ENCODE peak calls at places on chromosomes 2 and 18, in ten cellular contexts. X is T-helper 2 cell; H is GM23248; E is activated CD4-positive, alpha-beta T cell treated with anti-CD3 and anti-CD28 coated beads, Interleukin-2, amount 10 ng/mL, durations not matched to agents 7 days and 5 days; I is psoas muscle; G is SK-N-DZ; W is stimulated activated naive CD8-positive, alpha-beta T cell treated with anti-CD3 and anti-CD28 coated beads, Interleukin-15, Interleukin-2, amounts not matched to agents 100 U/mL and 50 U/mL, for 24 hours; S is PC-3; V is KG1; M is hypothalamus. R is an unnamed sample.

GRCh38 chr18:75143851-75144250 is 65.1 kb downstream of the PTGR3 start:
- DNase-seq in G (no peak), W (no peak), E (no peak), H (no peak), V (no peak), X (no peak), S (no peak), M (no peak), I (no peak), R (no peak)

GRCh38 chr2:43080626-43081025 is 145.8 kb downstream of the ZFP36L2 start:
- DNase-seq in G (no peak), W (no peak), E (no peak), M (no peak), V (no peak), X (no peak), S (no peak), H (no peak), I (no peak), R (no peak)

GRCh38 chr2:73856214-73856613 is 27.5 kb downstream of the STAMBP start:
- DNase-seq in H (peak), X (no peak), E (no peak), S (no peak), I (no peak), W (no peak), G (no peak), M (no peak), V (no peak), R (no peak)

GRCh38 chr18:11991021-11991770 is 9.9 kb downstream of the IMPA2 start:
- DNase-seq in X (no peak), M (no peak), E (no peak), W (no peak), V (no peak), I (peak), S (no peak), G (no peak), H (no peak), R (no peak)

GRCh38 chr2:219272995-219273394 is 6.2 kb upstream of the DNAJB2 start:
- DNase-seq in E (no peak), G (no peak), H (no peak), I (no peak), S (peak), W (no peak), X (no peak), M (no peak), V (no peak), R (no peak)

GRCh38 chr18:58447342-58448190 is 181.3 kb downstream of the ALPK2 start:
- DNase-seq in E (no peak), G (no peak), M (no peak), S (no peak), I (no peak), X (no peak), H (peak), W (no peak), V (no peak), R (no peak)

GRCh38 chr18:48032876-48033769 is 102.7 kb upstream of the SMAD2 start:
- DNase-seq in M (no peak), V (no peak), I (no peak), E (no peak), H (peak), W (no peak), S (peak), G (no peak), X (no peak), R (no peak)

GRCh38 chr2:37877457-37878315 is 47.4 kb upstream of the RMDN2 start:
- DNase-seq in E (peak), S (peak), X (no peak), M (no peak), V (peak), H (peak), I (no peak), G (peak), W (no peak), R (peak)

GRCh38 chr18:55794288-55795052 is 206.5 kb upstream of the TCF4 start:
- DNase-seq in G (no peak), E (no peak), S (no peak), H (peak), V (no peak), W (no peak), M (no peak), X (no peak), I (no peak), R (no peak)

GRCh38 chr2:196294510-196294909 is 123.1 kb upstream of the STK17B start:
- DNase-seq in I (no peak), S (peak), E (no peak), M (no peak), G (no peak), W (no peak), X (no peak), H (peak), V (no peak), R (no peak)

GRCh38 chr18:524496-524895 is 24.0 kb upstream of the COLEC12 start:
- DNase-seq in G (no peak), M (no peak), W (no peak), X (no peak), H (peak), S (peak), V (no peak), I (no peak), E (no peak), R (no peak)

GRCh38 chr2:43212931-43213330 is 13.5 kb downstream of the ZFP36L2 start:
- DNase-seq in X (no peak), I (no peak), E (no peak), M (peak), W (no peak), G (no peak), V (peak), H (no peak), S (no peak), R (peak)

GRCh38 chr18:66317243-66318090 is 286.4 kb downstream of the CDH19 start:
- DNase-seq in X (no peak), G (peak), S (peak), M (no peak), E (no peak), V (no peak), H (no peak), I (no peak), W (no peak), R (no peak)

GRCh38 chr2:10795508-10796046 is 17.0 kb downstream of the PDIA6 start:
- DNase-seq in W (no peak), V (no peak), E (no peak), G (no peak), M (no peak), S (no peak), X (no peak), I (no peak), H (no peak), R (no peak)

GRCh38 chr2:45170191-45170975 is 161.1 kb upstream of the SIX2 start:
- DNase-seq in E (no peak), M (no peak), V (no peak), I (no peak), X (no peak), H (no peak), S (no peak), G (no peak), W (no peak), R (no peak)

R was measured in heart left ventricle.